ENCODE peak calls at places on chromosomes 7 and 10, in six cellular contexts. K is H9, W is neuronal stem cell, V is IMR-90, J is H1, H is trophoblast cell. D is an unnamed sample.

GRCh38 chr7:134640842-134641715 is 5.6 kb upstream of the BPGM start:
- DNase-seq in K (no peak), W (no peak), V (peak; percentile 47), J (no peak), H (peak; percentile 82), D (no peak)

GRCh38 chr7:144391823-144392255 is 11.7 kb downstream of the NOBOX start:
- DNase-seq in K (no peak), W (peak; percentile 47), V (peak; percentile 39), J (no peak), H (peak; percentile 78), D (peak; percentile 67)

GRCh38 chr10:77451886-77452285 is 185.7 kb downstream of the KCNMA1 start:
- DNase-seq in K (no peak), W (no peak), V (no peak), J (no peak), H (no peak), D (no peak)

GRCh38 chr10:126948355-126949160 is 43.3 kb downstream of the DOCK1 start:
- DNase-seq in K (no peak), W (no peak), V (no peak), J (no peak), H (no peak), D (no peak)

GRCh38 chr7:23114854-23115253 is 9.3 kb downstream of the KLHL7 start:
- DNase-seq in K (no peak), W (no peak), V (peak; percentile 63), J (no peak), H (no peak), D (no peak)

GRCh38 chr10:28457110-28457509 is 75.8 kb upstream of the WAC start:
- DNase-seq in K (no peak), W (no peak), V (no peak), J (no peak), H (no peak), D (no peak)

GRCh38 chr10:61503051-61503450 is 49.9 kb upstream of the TMEM26 start:
- DNase-seq in K (no peak), W (no peak), V (peak; percentile 58), J (no peak), H (no peak), D (no peak)

GRCh38 chr10:92411406-92411805 is 120.4 kb downstream of the MARCHF5 start:
- DNase-seq in K (no peak), W (no peak), V (no peak), J (no peak), H (peak; percentile 90), D (no peak)

GRCh38 chr7:41374150-41374848 is 328.6 kb downstream of the INHBA start:
- DNase-seq in K (no peak), W (no peak), V (no peak), J (no peak), H (peak; percentile 14), D (no peak)

GRCh38 chr7:6497637-6497905 is 49.8 kb upstream of the DAGLB start:
- DNase-seq in K (no peak), W (no peak), V (no peak), J (no peak), H (no peak), D (no peak)

GRCh38 chr7:90222811-90223725 is 11.5 kb downstream of the STEAP2 start:
- DNase-seq in K (no peak), W (no peak), V (peak; percentile 68), J (no peak), H (no peak), D (no peak)

GRCh38 chr7:144127714-144128334 is 4.8 kb downstream of the OR2A14 start:
- DNase-seq in K (peak; percentile 94), W (peak; percentile 75), V (peak; percentile 67), J (peak; percentile 80), H (peak; percentile 91), D (peak; percentile 78)

GRCh38 chr7:83162402-83163256 is at the start of gene PCLO:
- DNase-seq in K (peak; percentile 96), W (peak; percentile 91), V (peak; percentile 3), J (peak; percentile 78), H (peak; percentile 74), D (peak; percentile 60)

GRCh38 chr7:44431091-44431608 is 59.3 kb downstream of the NUDCD3 start:
- DNase-seq in K (peak; percentile 76), W (no peak), V (peak; percentile 28), J (peak; percentile 15), H (peak; percentile 4), D (no peak)

GRCh38 chr10:117511601-117512390 is 30.8 kb upstream of the EMX2 start:
- DNase-seq in K (peak; percentile 18), W (no peak), V (no peak), J (no peak), H (no peak), D (no peak)

GRCh38 chr10:43420369-43421200 is 11.6 kb upstream of the HNRNPF start:
- DNase-seq in K (peak; percentile 78), W (no peak), V (peak; percentile 78), J (no peak), H (peak; percentile 94), D (peak; percentile 95)

GRCh38 chr7:28891192-28891872 is 66.8 kb downstream of the TRIL start:
- DNase-seq in K (peak; percentile 55), W (no peak), V (no peak), J (peak; percentile 29), H (no peak), D (no peak)

GRCh38 chr7:148093375-148094166 is 497.0 kb upstream of the C7orf33 start:
- DNase-seq in K (no peak), W (no peak), V (no peak), J (no peak), H (no peak), D (no peak)

GRCh38 chr7:98079891-98080653 is 26.6 kb upstream of the LMTK2 start:
- DNase-seq in K (no peak), W (no peak), V (no peak), J (no peak), H (no peak), D (no peak)

DNA sequence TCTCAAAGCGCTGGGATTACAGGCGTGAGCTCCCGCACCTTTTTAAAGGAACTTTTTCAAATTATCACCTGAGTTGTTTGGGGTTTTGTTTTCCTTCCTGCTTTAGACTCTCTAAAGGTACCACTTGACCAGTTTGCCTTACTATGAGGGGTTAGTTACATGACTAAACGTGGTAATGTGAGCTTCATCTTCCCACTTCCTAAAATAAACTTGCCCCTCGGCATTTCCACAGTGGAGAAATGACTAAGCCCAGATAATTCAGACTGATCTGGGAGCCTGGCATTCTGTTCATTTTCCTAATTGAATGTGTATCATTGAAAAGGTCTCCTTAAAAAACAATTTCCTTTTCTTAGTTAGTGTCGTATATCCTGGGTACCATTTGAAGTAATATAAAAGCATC is 163.4 kb downstream of the PLXDC2 start:
- DNase-seq in K (no peak), W (no peak), V (peak; percentile 34), J (no peak), H (peak; percentile 29), D (peak; percentile 18)
- H4K8ac ChIP-seq in K (no peak overlapping the region), W (no peak overlapping the region), V (no peak overlapping the region), J (no peak overlapping the region), H (no peak overlapping the region), D (peak overlapping the region; percentile 49)

GRCh38 chr10:60375293-60376004 is 14.2 kb downstream of the ANK3 start:
- DNase-seq in K (no peak), W (no peak), V (no peak), J (no peak), H (no peak), D (no peak)

GRCh38 chr10:60376221-60376620 is 13.5 kb downstream of the ANK3 start:
- DNase-seq in K (no peak), W (no peak), V (no peak), J (no peak), H (no peak), D (no peak)

GRCh38 chr10:60380781-60381180 is 8.9 kb downstream of the ANK3 start:
- DNase-seq in K (no peak), W (no peak), V (no peak), J (no peak), H (no peak), D (no peak)

GRCh38 chr10:60376953-60377352 is 12.7 kb downstream of the ANK3 start:
- DNase-seq in K (no peak), W (no peak), V (no peak), J (no peak), H (no peak), D (no peak)

DNA sequence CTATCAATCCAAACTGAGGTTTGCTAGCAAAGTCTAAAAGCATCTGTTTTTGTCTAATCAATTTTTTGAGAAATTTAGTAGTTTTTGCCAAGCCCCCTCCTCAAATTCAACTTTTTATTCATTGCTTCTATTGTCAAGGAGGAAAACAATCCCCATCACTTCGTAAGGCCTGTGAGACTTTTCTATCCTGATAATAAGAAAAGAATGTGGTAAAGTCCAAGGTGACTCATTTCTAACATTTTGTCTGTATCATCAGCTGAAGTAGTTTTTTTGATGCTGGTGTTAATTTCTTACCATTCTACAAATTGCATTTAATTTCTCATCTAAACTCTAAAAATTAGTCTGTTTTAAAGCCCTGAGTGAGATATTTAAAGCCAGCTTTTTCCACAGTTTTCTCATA is 11.7 kb downstream of the ANK3 start:
- DNase-seq in K (no peak), W (no peak), V (peak; percentile 58), J (no peak), H (peak; percentile 10), D (no peak)
- H4K91ac ChIP-seq in K (no peak overlapping the region), W (no peak overlapping the region), V (no peak overlapping the region), J (no peak overlapping the region), H (no peak overlapping the region), D (no peak overlapping the region)

GRCh38 chr7:118872568-118872967 is 648.1 kb downstream of the ANKRD7 start:
- DNase-seq in K (no peak), W (no peak), V (no peak), J (no peak), H (peak; percentile 61), D (peak; percentile 14)
- H2BK5ac ChIP-seq in K (no peak overlapping the region), W (no peak overlapping the region), V (no peak overlapping the region), J (no peak overlapping the region), H (no peak overlapping the region), D (no peak overlapping the region)

GRCh38 chr10:89653410-89653828 is 8.4 kb upstream of the PANK1 start:
- DNase-seq in K (no peak), W (no peak), V (peak; percentile 63), J (no peak), H (peak; percentile 57), D (no peak)

GRCh38 chr10:89649051-89649450 is 4.0 kb upstream of the PANK1 start:
- DNase-seq in K (no peak), W (no peak), V (no peak), J (no peak), H (no peak), D (no peak)

GRCh38 chr10:89651916-89652573 is 7.0 kb upstream of the PANK1 start:
- DNase-seq in K (no peak), W (no peak), V (no peak), J (no peak), H (peak; percentile 42), D (no peak)

GRCh38 chr10:89652971-89653370 is 7.9 kb upstream of the PANK1 start:
- DNase-seq in K (no peak), W (no peak), V (no peak), J (no peak), H (peak; percentile 56), D (no peak)

DNA sequence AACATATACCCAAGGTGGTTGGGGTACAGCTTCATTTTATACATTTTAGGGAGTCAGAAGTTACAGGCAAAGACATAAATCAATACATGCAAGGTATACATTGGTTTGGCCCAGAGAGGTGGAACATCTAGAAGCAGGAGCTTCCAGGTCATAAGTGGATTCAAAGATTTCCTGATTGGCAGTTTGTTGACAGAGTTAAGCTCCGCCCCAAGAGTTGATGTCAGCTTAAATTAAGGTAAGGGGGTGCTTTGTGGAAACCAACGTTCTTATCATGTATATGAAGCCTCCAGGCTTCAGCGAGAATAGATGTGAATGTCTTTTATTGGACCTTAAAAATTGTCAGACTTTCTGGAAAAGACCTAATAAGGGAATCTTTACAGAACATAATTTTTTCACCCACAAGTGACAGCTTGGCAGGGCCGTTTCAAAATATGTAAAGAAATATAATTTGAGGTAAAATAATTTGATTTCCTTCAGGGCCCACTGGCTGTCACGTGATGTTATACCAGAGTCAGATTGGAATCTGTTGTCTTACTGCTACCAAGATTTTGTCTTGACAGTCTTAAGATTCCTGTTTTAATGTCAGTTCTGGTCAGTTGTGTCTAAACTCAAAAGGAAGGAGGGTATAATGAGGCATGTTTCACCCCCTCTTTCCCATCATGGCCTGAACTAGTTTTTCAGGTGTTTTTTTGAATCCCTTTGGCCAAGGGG is 6.3 kb upstream of the PANK1 start:
- DNase-seq in K (no peak), W (no peak), V (no peak), J (no peak), H (no peak), D (no peak)
- H4K8ac ChIP-seq in K (no peak overlapping the region), W (no peak overlapping the region), V (no peak overlapping the region), J (no peak overlapping the region), H (no peak overlapping the region), D (no peak overlapping the region)

D was measured in mesenchymal stem cell.